ENCODE peak calls at places on chromosomes 12 and 14, in six cellular contexts. Z is HCT116, D is K562, N is H1, E is GM12878, T is HepG2. K is an unnamed sample. For H3K4me1, the result is how much of the 10 kb centered on the place peaks cover.

GRCh38 chr12:65596514-65597010 is 227.7 kb upstream of the HMGA2 start:
- DNase-seq in T (no peak), Z (no peak), D (no peak), N (no peak), E (no peak), K (no peak)

GRCh38 chr12:108729612-108730336 is 1.5 kb downstream of the CORO1C start:
- DNase-seq in D (no peak), T (peak), E (no peak), N (no peak), Z (no peak), K (no peak)

GRCh38 chr14:64703393-64704144 is 655 bp upstream of the PLEKHG3 start:
- DNase-seq in E (no peak), Z (no peak), N (no peak), D (no peak), T (no peak), K (no peak)

GRCh38 chr14:25833341-25834121 is 764.3 kb downstream of the NOVA1 start:
- DNase-seq in Z (no peak), D (peak), N (no peak), T (peak), E (no peak), K (peak)

GRCh38 chr14:58362798-58363412 is 32.8 kb upstream of the TOMM20L start:
- DNase-seq in Z (peak), D (no peak), N (no peak), E (no peak), T (peak), K (no peak)

GRCh38 chr12:12889701-12890100 is 1.7 kb upstream of the GPRC5A start:
- DNase-seq in T (no peak), Z (no peak), E (no peak), N (no peak), D (no peak), K (no peak)

GRCh38 chr12:58465418-58465817 is 454.9 kb downstream of the LRIG3 start:
- DNase-seq in Z (no peak), N (no peak), D (no peak), E (no peak), T (no peak), K (no peak)

GRCh38 chr12:76883151-76883550 is 4.3 kb upstream of the CSRP2 start:
- DNase-seq in N (no peak), Z (no peak), D (no peak), T (no peak), E (no peak), K (no peak)

GRCh38 chr12:99758997-99759396 is 111.4 kb downstream of the GARIN6 start:
- DNase-seq in T (no peak), D (no peak), Z (no peak), E (no peak), N (no peak), K (no peak)

GRCh38 chr14:42715316-42715715 is 1108.6 kb downstream of the LRFN5 start:
- DNase-seq in E (no peak), T (no peak), Z (no peak), D (no peak), N (no peak), K (no peak)

GRCh38 chr12:14769837-14770494 is 33.3 kb downstream of the WBP11 start:
- DNase-seq in D (no peak), T (peak), N (peak), E (peak), Z (peak), K (peak)

GRCh38 chr14:79496701-79497100 is 714.6 kb downstream of the DIO2 start:
- DNase-seq in E (no peak), Z (no peak), D (no peak), T (no peak), N (no peak), K (no peak)

GRCh38 chr12:49827351-49828099 is 688 bp downstream of the NCKAP5L start:
- DNase-seq in D (peak), Z (no peak), E (no peak), T (peak), N (no peak), K (peak)

DNA sequence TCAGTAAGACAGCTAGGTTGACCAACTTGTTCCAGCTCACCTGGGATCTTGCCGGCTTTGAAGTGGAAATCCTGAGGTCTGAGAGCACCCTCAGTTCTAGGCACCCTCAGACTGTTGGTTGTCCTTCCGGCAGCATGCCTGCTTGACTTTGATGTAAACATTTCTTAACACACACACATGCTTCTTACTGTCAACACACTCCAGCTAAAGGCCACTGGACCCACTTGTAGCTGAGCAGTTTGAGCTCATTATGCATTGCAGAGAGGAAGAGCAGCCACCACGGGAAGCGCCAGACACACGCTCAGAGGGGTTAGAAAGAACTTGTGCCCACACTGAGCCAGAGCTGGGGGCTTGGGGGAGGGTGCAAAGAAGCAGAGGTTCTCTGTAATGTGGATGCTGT is 55.8 kb downstream of the TNFAIP2 start:
- DNase-seq in Z (no peak), D (no peak), E (no peak), N (no peak), T (no peak), K (no peak)
- TF ChIP-seq ZNF274 in Z (no peak), D (no peak), E (no peak), N (no peak), T (no peak), K (no peak)

GRCh38 chr12:27583057-27583797 is 59.2 kb downstream of the PPFIBP1 start:
- DNase-seq in D (no peak), E (no peak), T (no peak), N (no peak), Z (no peak), K (no peak)

GRCh38 chr12:27577688-27578087 is 53.7 kb downstream of the PPFIBP1 start:
- DNase-seq in E (no peak), T (no peak), D (no peak), N (no peak), Z (no peak), K (no peak)

GRCh38 chr12:27578689-27579372 is 54.8 kb downstream of the PPFIBP1 start:
- DNase-seq in D (no peak), N (no peak), T (no peak), E (no peak), Z (no peak), K (no peak)

GRCh38 chr12:27583981-27584380 is 60.0 kb downstream of the PPFIBP1 start:
- DNase-seq in D (no peak), Z (no peak), E (no peak), T (no peak), N (no peak), K (no peak)

GRCh38 chr12:27580561-27581330 is 56.7 kb downstream of the PPFIBP1 start:
- DNase-seq in D (no peak), Z (no peak), E (no peak), N (no peak), T (no peak), K (no peak)
- H3K4me1 ChIP-seq in D (under half), Z (under half), E (under half), N (under half), T (under half), K (under half)

GRCh38 chr12:124399622-124400021 is 104.7 kb downstream of the RFLNA start:
- DNase-seq in D (peak), N (no peak), Z (no peak), T (peak), E (no peak), K (peak)

GRCh38 chr12:124403273-124403672 is 108.4 kb downstream of the RFLNA start:
- DNase-seq in D (no peak), N (no peak), Z (no peak), T (no peak), E (no peak), K (no peak)

GRCh38 chr12:124402281-124403066 is 107.6 kb downstream of the RFLNA start:
- DNase-seq in E (no peak), D (no peak), N (no peak), Z (no peak), T (no peak), K (no peak)

GRCh38 chr12:124400124-124400523 is 105.2 kb downstream of the RFLNA start:
- DNase-seq in E (no peak), N (no peak), D (no peak), T (no peak), Z (no peak), K (no peak)

GRCh38 chr12:124401563-124402180 is 106.8 kb downstream of the RFLNA start:
- DNase-seq in Z (no peak), T (no peak), N (no peak), E (no peak), D (no peak), K (no peak)
- H3K9ac ChIP-seq in Z (no peak), T (no peak), N (no peak), E (no peak), D (no peak), K (peak)

DNA sequence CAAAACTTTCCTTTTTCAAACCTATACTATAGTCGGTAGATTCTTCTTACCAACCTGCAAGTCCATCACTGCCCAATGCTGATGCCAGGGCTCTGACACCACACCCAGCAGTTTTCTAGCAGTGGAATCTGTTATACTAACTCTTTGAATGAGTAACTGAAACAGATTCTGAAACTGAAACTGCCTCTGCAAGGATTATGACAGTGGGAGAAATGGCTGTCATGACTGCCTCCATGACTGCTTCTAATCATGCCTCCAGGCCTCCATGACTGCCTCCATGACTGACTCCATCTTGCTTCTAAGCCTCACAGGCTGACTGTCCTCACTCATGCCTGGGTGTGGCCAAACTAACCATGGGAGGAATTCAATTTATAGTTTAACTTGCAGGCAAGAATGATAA is 29.4 kb upstream of the OXA1L start:
- DNase-seq in T (no peak), Z (no peak), E (no peak), N (no peak), D (no peak), K (no peak)
- TF ChIP-seq ZNF274 in T (no peak), Z (no peak), E (no peak), N (no peak), D (no peak), K (no peak)

GRCh38 chr14:68809524-68809923 is 16.7 kb upstream of the ZFP36L1 start:
- DNase-seq in E (no peak), Z (no peak), D (no peak), N (no peak), T (no peak), K (no peak)

GRCh38 chr14:68813318-68813838 is 20.5 kb upstream of the ZFP36L1 start:
- DNase-seq in N (no peak), D (no peak), T (no peak), E (no peak), Z (no peak), K (no peak)

GRCh38 chr14:68810173-68811153 is 17.6 kb upstream of the ZFP36L1 start:
- DNase-seq in N (no peak), E (no peak), D (no peak), Z (no peak), T (no peak), K (no peak)

GRCh38 chr14:68808696-68809095 is 15.8 kb upstream of the ZFP36L1 start:
- DNase-seq in T (no peak), Z (no peak), D (no peak), N (no peak), E (no peak), K (no peak)

DNA sequence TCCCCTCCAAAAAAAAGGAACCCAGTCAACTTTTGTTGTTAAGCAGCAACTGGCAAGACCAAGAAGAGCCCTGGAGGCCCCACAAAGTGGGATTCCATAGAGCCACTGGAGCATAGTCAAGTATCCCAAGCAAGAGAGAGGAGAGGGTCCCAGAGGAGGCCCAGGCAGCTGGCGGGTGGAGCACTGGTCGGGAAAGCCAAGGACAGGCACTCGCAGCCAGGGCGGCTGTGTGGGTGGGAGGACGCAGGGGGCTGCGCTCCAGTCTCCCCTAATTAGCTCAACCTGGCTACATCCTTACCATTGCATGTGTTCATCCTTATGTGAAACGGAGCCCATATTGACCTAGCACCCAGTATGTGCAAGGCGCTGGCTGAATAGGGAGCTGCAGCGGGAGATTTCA is 18.3 kb upstream of the ZFP36L1 start:
- DNase-seq in N (no peak), Z (no peak), D (no peak), E (no peak), T (no peak), K (no peak)
- H3K4me1 ChIP-seq in N (under half), Z (half or more), D (under half), E (under half), T (under half), K (under half)

GRCh38 chr14:103126088-103126872 is 3.0 kb downstream of the TNFAIP2 start:
- DNase-seq in D (no peak), E (no peak), T (no peak), Z (no peak), N (no peak), K (no peak)

GRCh38 chr14:103125098-103126070 is 2.1 kb downstream of the TNFAIP2 start:
- DNase-seq in N (no peak), D (no peak), T (no peak), Z (no peak), E (no peak), K (no peak)

GRCh38 chr14:103123128-103123633 is at the start of gene TNFAIP2:
- DNase-seq in E (no peak), Z (no peak), D (peak), N (no peak), T (no peak), K (no peak)

GRCh38 chr14:103123634-103124500 is 606 bp downstream of the TNFAIP2 start:
- DNase-seq in E (no peak), N (no peak), D (no peak), T (no peak), Z (no peak), K (no peak)

DNA sequence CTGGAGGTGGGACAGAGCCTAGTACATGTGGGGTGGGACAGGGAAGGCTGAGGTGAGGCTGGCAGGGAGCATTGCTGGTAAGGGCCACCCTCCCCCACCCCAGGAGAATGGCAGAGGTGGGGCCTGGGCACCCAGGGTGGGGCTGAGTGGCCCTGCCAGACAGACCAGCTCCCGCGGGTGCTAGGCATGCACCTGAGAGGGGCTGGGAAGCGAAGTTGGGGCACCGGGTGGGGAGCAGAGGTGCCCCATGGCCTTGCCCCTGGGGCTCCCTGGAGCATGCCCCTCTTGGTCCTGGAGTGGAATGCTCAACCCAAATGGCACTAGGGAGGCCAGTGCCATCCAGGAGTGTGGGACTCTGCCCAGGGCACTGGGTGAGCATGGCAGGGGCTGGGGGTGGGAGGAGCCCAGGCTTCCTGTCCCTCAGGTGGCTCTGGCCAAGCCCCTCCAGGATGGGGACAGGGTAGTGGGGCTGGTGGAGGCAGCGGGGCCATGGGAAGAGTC is 1.3 kb downstream of the TNFAIP2 start:
- DNase-seq in D (no peak), Z (no peak), N (no peak), T (no peak), E (no peak), K (no peak)
- H3K9ac ChIP-seq in D (no peak), Z (peak), N (no peak), T (no peak), E (peak), K (peak)

DNA sequence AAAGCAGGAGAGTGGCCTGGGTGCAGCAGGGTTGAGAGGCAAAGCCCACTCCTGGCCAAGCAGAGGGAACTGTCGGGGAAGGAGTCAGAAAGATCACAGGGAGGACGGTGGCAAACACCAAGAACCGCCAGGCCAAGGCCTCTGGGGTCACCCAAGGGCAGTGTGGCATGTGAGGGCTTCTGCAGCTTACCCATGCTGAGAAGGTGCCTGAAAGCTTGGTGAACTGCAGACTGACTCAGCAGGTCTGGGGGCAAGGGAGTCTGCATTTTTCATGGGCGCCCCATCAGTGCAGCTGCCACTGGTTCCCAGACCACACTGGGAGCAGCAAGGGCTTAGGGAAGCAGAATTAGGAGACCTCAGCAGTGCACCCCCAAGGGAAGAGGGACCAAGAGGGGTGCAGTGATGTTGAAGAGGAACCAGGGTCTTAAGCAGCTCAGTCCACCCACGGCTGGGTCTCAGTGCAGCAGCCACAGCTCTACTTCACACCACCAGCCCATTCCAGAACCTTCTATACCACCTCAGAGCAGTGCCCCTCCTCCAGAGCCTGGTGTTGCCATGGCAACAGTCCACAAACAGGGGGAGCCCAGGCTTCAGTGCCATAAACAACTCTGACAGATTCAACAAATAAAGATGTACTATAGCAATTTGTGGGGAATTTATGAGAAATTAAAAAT is 59.4 kb downstream of the ITPK1 start:
- DNase-seq in E (no peak), Z (no peak), N (no peak), D (peak), T (no peak), K (no peak)
- TF ChIP-seq ZNF274 in E (no peak), Z (no peak), N (no peak), D (no peak), T (no peak), K (no peak)